ENCODE peak calls at places on chromosomes 1 and 21, in six cellular contexts. One of them, this sample, is unnamed. For H3K4me1, the result is how much of the 10 kb centered on the place peaks cover.

GRCh38 chr1:22267413-22268257 is 124.7 kb upstream of the WNT4 start:
- ATAC-seq in A549: no peak
- ATAC-seq in upper lobe of left lung: no peak
- ATAC-seq in HepG2: no peak
- ATAC-seq in K562: no peak
- ATAC-seq in GM12878: no peak
- ATAC-seq in this sample: no peak

GRCh38 chr1:67748630-67749029 is 63.6 kb downstream of the GADD45A start:
- ATAC-seq in A549: peak
- ATAC-seq in upper lobe of left lung: peak
- ATAC-seq in HepG2: peak
- ATAC-seq in K562: peak
- ATAC-seq in GM12878: peak
- ATAC-seq in this sample: peak

GRCh38 chr1:91768786-91769697 is 116.9 kb downstream of the TGFBR3 start:
- ATAC-seq in A549: no peak
- ATAC-seq in upper lobe of left lung: peak
- ATAC-seq in HepG2: no peak
- ATAC-seq in K562: peak
- ATAC-seq in GM12878: no peak
- ATAC-seq in this sample: no peak

GRCh38 chr1:38558476-38559179 is 300.9 kb downstream of the RRAGC start:
- ATAC-seq in A549: no peak
- ATAC-seq in upper lobe of left lung: no peak
- ATAC-seq in HepG2: no peak
- ATAC-seq in K562: peak
- ATAC-seq in GM12878: peak
- ATAC-seq in this sample: no peak

GRCh38 chr1:212234431-212235298 is 50.5 kb upstream of the PPP2R5A start:
- ATAC-seq in A549: peak
- ATAC-seq in upper lobe of left lung: peak
- ATAC-seq in HepG2: peak
- ATAC-seq in K562: peak
- ATAC-seq in GM12878: peak
- ATAC-seq in this sample: peak

GRCh38 chr1:43935711-43936427 is 2.3 kb downstream of the ARTN start:
- ATAC-seq in A549: no peak
- ATAC-seq in upper lobe of left lung: no peak
- ATAC-seq in HepG2: peak
- ATAC-seq in K562: no peak
- ATAC-seq in GM12878: no peak
- ATAC-seq in this sample: peak

GRCh38 chr1:180926164-180926981 is 13.7 kb downstream of the KIAA1614 start:
- ATAC-seq in A549: no peak
- ATAC-seq in upper lobe of left lung: peak
- ATAC-seq in HepG2: peak
- ATAC-seq in K562: peak
- ATAC-seq in GM12878: peak
- ATAC-seq in this sample: peak

GRCh38 chr1:21919520-21919919 is 17.6 kb downstream of the HSPG2 start:
- ATAC-seq in A549: peak
- ATAC-seq in upper lobe of left lung: peak
- ATAC-seq in HepG2: no peak
- ATAC-seq in K562: peak
- ATAC-seq in GM12878: no peak
- ATAC-seq in this sample: no peak

GRCh38 chr1:17915511-17916205 is 160.5 kb downstream of the ACTL8 start:
- ATAC-seq in A549: no peak
- ATAC-seq in upper lobe of left lung: no peak
- ATAC-seq in HepG2: no peak
- ATAC-seq in K562: no peak
- ATAC-seq in GM12878: no peak
- ATAC-seq in this sample: no peak

GRCh38 chr21:37914211-37914900 is 1.9 kb downstream of the KCNJ6 start:
- ATAC-seq in A549: no peak
- ATAC-seq in upper lobe of left lung: no peak
- ATAC-seq in HepG2: peak
- ATAC-seq in K562: peak
- ATAC-seq in GM12878: peak
- ATAC-seq in this sample: no peak

GRCh38 chr21:38244885-38245869 is 11.6 kb upstream of the KCNJ15 start:
- ATAC-seq in A549: peak
- ATAC-seq in upper lobe of left lung: peak
- ATAC-seq in HepG2: no peak
- ATAC-seq in K562: no peak
- ATAC-seq in GM12878: peak
- ATAC-seq in this sample: no peak

GRCh38 chr1:33299461-33300155 is 21.3 kb downstream of the A3GALT2 start:
- ATAC-seq in A549: no peak
- ATAC-seq in upper lobe of left lung: no peak
- ATAC-seq in HepG2: no peak
- ATAC-seq in K562: no peak
- ATAC-seq in GM12878: no peak
- ATAC-seq in this sample: no peak

GRCh38 chr21:30580132-30580531 is 10.1 kb downstream of the KRTAP22-2 start:
- ATAC-seq in A549: no peak
- ATAC-seq in upper lobe of left lung: no peak
- ATAC-seq in HepG2: no peak
- ATAC-seq in K562: no peak
- ATAC-seq in GM12878: no peak
- ATAC-seq in this sample: no peak

GRCh38 chr1:213374369-213374768 is 323.3 kb downstream of the RPS6KC1 start:
- ATAC-seq in A549: peak
- ATAC-seq in upper lobe of left lung: peak
- ATAC-seq in HepG2: peak
- ATAC-seq in K562: peak
- ATAC-seq in GM12878: peak
- ATAC-seq in this sample: no peak

GRCh38 chr1:48069662-48070432 is 72.7 kb upstream of the TRABD2B start:
- ATAC-seq in A549: no peak
- ATAC-seq in upper lobe of left lung: peak
- ATAC-seq in HepG2: no peak
- ATAC-seq in K562: no peak
- ATAC-seq in GM12878: no peak
- ATAC-seq in this sample: peak

GRCh38 chr1:65310078-65310587 is 790 bp downstream of the DNAJC6 start:
- ATAC-seq in A549: peak
- ATAC-seq in upper lobe of left lung: no peak
- ATAC-seq in HepG2: peak
- ATAC-seq in K562: peak
- ATAC-seq in GM12878: no peak
- ATAC-seq in this sample: peak

GRCh38 chr1:22121421-22121911 is 21.4 kb downstream of the WNT4 start:
- ATAC-seq in A549: no peak
- ATAC-seq in upper lobe of left lung: no peak
- ATAC-seq in HepG2: no peak
- ATAC-seq in K562: peak
- ATAC-seq in GM12878: no peak
- ATAC-seq in this sample: no peak

GRCh38 chr1:219126267-219126862 is 47.3 kb upstream of the LYPLAL1 start:
- ATAC-seq in A549: no peak
- ATAC-seq in upper lobe of left lung: peak
- ATAC-seq in HepG2: no peak
- ATAC-seq in K562: peak
- ATAC-seq in GM12878: no peak
- ATAC-seq in this sample: no peak

GRCh38 chr1:151803915-151804314 is 1.3 kb downstream of the LINGO4 start:
- ATAC-seq in A549: no peak
- ATAC-seq in upper lobe of left lung: no peak
- ATAC-seq in HepG2: no peak
- ATAC-seq in K562: no peak
- ATAC-seq in GM12878: no peak
- ATAC-seq in this sample: no peak

GRCh38 chr1:231278100-231278790 is 37.2 kb downstream of the GNPAT start:
- ATAC-seq in A549: no peak
- ATAC-seq in upper lobe of left lung: no peak
- ATAC-seq in HepG2: peak
- ATAC-seq in K562: no peak
- ATAC-seq in GM12878: no peak
- ATAC-seq in this sample: no peak

GRCh38 chr1:3987669-3988235 is 87.7 kb upstream of the C1orf174 start:
- ATAC-seq in A549: no peak
- ATAC-seq in upper lobe of left lung: no peak
- ATAC-seq in HepG2: no peak
- ATAC-seq in K562: no peak
- ATAC-seq in GM12878: no peak
- ATAC-seq in this sample: no peak

GRCh38 chr1:184882649-184883303 is 91.5 kb downstream of the NIBAN1 start:
- ATAC-seq in A549: no peak
- ATAC-seq in upper lobe of left lung: no peak
- ATAC-seq in HepG2: no peak
- ATAC-seq in K562: no peak
- ATAC-seq in GM12878: peak
- ATAC-seq in this sample: peak

GRCh38 chr1:119367332-119368124 is 1.1 kb upstream of the HAO2 start:
- ATAC-seq in A549: peak
- ATAC-seq in upper lobe of left lung: peak
- ATAC-seq in HepG2: peak
- ATAC-seq in K562: peak
- ATAC-seq in GM12878: peak
- ATAC-seq in this sample: no peak
- TF ChIP-seq POLR2A in A549: no peak
- TF ChIP-seq POLR2A in upper lobe of left lung: no peak
- TF ChIP-seq POLR2A in HepG2: no peak
- TF ChIP-seq POLR2A in K562: no peak
- TF ChIP-seq POLR2A in GM12878: no peak
- TF ChIP-seq POLR2A in this sample: no peak

GRCh38 chr1:173149887-173150286 is 57.2 kb downstream of the TNFSF4 start:
- ATAC-seq in A549: peak
- ATAC-seq in upper lobe of left lung: peak
- ATAC-seq in HepG2: no peak
- ATAC-seq in K562: peak
- ATAC-seq in GM12878: no peak
- ATAC-seq in this sample: peak
- TF ChIP-seq EP300 in A549: no peak
- TF ChIP-seq EP300 in upper lobe of left lung: no peak
- TF ChIP-seq EP300 in HepG2: no peak
- TF ChIP-seq EP300 in K562: no peak
- TF ChIP-seq EP300 in GM12878: no peak
- TF ChIP-seq EP300 in this sample: no peak

DNA sequence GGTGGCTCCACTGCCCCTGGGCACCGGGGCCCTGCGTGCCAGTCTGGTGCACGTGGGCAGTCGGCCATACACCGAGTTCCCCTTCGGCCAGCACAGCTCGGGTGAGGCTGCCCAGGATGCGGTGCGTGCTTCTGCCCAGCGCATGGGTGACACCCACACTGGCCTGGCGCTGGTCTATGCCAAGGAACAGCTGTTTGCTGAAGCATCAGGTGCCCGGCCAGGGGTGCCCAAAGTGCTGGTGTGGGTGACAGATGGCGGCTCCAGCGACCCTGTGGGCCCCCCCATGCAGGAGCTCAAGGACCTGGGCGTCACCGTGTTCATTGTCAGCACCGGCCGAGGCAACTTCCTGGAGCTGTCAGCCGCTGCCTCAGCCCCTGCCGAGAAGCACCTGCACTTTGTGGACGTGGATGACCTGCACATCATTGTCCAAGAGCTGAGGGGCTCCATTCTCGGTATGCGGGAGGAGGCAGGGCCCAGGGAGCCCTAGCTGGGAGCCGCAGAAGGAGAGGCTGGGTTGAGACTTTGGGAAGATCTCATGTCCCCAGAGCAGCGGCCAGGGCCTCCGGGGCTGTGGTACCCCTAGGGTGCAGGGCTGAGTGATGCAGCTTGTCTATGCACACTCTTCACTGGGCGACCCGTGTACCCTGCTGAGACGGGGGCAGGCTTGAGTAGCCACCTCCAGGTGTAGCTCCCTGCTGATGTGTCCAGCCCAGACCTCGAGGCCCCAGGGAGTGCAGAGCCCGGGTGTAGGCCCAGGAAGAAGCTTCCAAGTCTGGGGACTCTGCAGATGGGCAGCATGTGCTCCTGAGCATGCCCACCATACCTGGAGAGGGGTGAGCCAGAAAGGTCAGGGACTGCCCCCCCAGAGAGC is 1.8 kb downstream of the VWA1 start:
- ATAC-seq in A549: no peak
- ATAC-seq in upper lobe of left lung: no peak
- ATAC-seq in HepG2: no peak
- ATAC-seq in K562: no peak
- ATAC-seq in GM12878: peak
- ATAC-seq in this sample: no peak
- H3K4me1 ChIP-seq in A549: under half
- H3K4me1 ChIP-seq in upper lobe of left lung: half or more
- H3K4me1 ChIP-seq in HepG2: half or more
- H3K4me1 ChIP-seq in K562: half or more
- H3K4me1 ChIP-seq in GM12878: under half
- H3K4me1 ChIP-seq in this sample: half or more

GRCh38 chr1:229784834-229785233 is 158.8 kb downstream of the URB2 start:
- ATAC-seq in A549: no peak
- ATAC-seq in upper lobe of left lung: no peak
- ATAC-seq in HepG2: no peak
- ATAC-seq in K562: no peak
- ATAC-seq in GM12878: no peak
- ATAC-seq in this sample: no peak
- TF ChIP-seq POLR2A in A549: no peak
- TF ChIP-seq POLR2A in upper lobe of left lung: no peak
- TF ChIP-seq POLR2A in HepG2: no peak
- TF ChIP-seq POLR2A in K562: no peak
- TF ChIP-seq POLR2A in GM12878: no peak
- TF ChIP-seq POLR2A in this sample: no peak